ENCODE peak calls at places on chromosomes 5 and 9, in ten cellular contexts. G is SK-N-SH, H is A549, A is dorsolateral prefrontal cortex, P is sigmoid colon, W is PC-3, E is adrenal gland, J is fibroblast of lung, M is tibial artery, I is astrocyte. U is an unnamed sample.

GRCh38 chr5:1110930-1111726 is 735 bp downstream of the SLC12A7 start:
- DNase-seq in G (peak), H (peak), A (no peak), P (no peak), W (peak), E (no peak), J (peak), M (no peak), I (no peak), U (no peak)

GRCh38 chr5:66454186-66455078 is 141.8 kb upstream of the MAST4 start:
- DNase-seq in G (no peak), H (no peak), A (no peak), P (no peak), W (no peak), E (no peak), J (peak), M (no peak), I (peak), U (no peak)

GRCh38 chr5:448061-448765 is 5.2 kb downstream of the EXOC3 start:
- DNase-seq in G (no peak), H (no peak), A (no peak), P (peak), W (no peak), E (peak), J (no peak), M (peak), I (no peak), U (no peak)

GRCh38 chr9:92704528-92704927 is 34.6 kb upstream of the IPPK start:
- DNase-seq in G (no peak), H (no peak), A (no peak), P (no peak), W (no peak), E (no peak), J (no peak), M (no peak), I (peak), U (no peak)

GRCh38 chr5:157516016-157516415 is 56.0 kb downstream of the NIPAL4 start:
- DNase-seq in G (no peak), H (no peak), A (no peak), P (no peak), W (peak), E (peak), J (peak), M (no peak), I (peak), U (no peak)

GRCh38 chr5:142506756-142507155 is 179.1 kb downstream of the FGF1 start:
- DNase-seq in G (no peak), H (no peak), A (no peak), P (no peak), W (no peak), E (no peak), J (peak), M (no peak), I (no peak), U (no peak)

GRCh38 chr5:146388418-146388817 is 49.8 kb downstream of the POU4F3 start:
- DNase-seq in G (no peak), H (no peak), A (no peak), P (no peak), W (peak), E (no peak), J (no peak), M (no peak), I (peak), U (no peak)

GRCh38 chr5:56340196-56340980 is 107.3 kb upstream of the ANKRD55 start:
- DNase-seq in G (no peak), H (no peak), A (no peak), P (no peak), W (no peak), E (no peak), J (peak), M (no peak), I (no peak), U (no peak)

GRCh38 chr5:154285661-154286408 is 95.3 kb downstream of the GALNT10 start:
- DNase-seq in G (no peak), H (peak), A (no peak), P (no peak), W (peak), E (no peak), J (no peak), M (no peak), I (peak), U (no peak)

GRCh38 chr5:139344177-139344576 is 2.5 kb downstream of the PAIP2 start:
- DNase-seq in G (no peak), H (no peak), A (no peak), P (no peak), W (no peak), E (no peak), J (no peak), M (no peak), I (no peak), U (no peak)

DNA sequence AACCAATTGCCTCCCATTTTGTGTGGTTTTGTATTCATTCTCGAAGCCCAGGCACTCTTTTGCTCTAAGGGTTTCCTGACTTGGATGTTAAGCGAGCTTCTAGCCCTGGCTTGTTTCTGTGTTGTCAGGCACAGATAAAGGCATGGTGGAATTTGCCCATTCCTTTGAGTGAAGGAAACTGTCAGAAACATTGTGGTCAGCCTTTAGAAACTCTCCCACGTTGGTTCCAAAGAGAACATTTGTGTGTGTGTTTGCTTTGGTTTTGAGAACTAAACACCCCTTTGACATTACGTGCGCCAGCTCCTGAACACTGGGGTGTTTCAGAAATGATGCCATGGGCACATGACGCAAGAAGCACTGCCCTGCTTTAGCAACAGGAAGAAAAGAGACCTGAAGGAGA is 320.9 kb downstream of the NTRK2 start:
- DNase-seq in G (no peak), H (no peak), A (peak), P (no peak), W (no peak), E (no peak), J (no peak), M (no peak), I (peak), U (no peak)
- H3K27ac ChIP-seq in G (no peak), H (no peak), A (peak), P (no peak), W (no peak), E (no peak), J (no peak), M (no peak), I (no peak), U (no peak)

DNA sequence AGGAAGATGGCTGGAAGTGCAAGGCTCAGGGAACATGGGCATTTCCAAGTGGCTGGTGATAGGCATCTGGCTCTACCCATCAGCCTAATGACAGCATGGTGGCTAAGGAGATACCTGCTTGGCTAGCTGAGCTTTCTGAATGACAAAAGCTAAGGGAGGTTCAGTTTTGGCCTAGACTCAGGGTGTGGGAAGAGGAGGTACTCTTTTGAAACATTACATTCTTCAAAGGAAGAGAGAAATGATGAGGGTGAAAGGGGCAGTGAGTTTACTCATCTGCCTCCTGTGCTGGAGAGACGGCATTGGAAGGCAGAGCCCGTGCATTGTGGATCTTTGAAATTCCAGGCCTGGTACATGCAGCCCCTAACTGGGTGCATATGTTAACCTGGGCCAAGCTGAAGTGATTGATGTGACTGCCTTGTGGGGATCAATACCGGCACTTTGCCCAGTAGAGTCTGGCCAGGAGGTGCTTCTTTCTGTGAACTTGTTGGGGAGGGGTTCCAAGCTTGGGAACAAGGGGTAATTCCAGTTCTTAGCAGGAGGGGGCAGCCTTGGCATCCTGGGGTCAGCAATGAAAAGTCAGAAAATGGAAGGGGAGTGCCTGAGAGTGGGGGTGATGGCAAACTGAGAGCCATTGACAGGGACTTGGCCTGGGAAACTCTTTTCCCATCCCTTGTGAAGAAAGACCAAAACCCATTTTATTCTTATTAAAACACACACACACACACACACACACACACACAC is 108.6 kb downstream of the ACER2 start:
- DNase-seq in G (peak), H (no peak), A (no peak), P (no peak), W (peak), E (no peak), J (no peak), M (no peak), I (no peak), U (no peak)
- TF ChIP-seq CTCF in G (peak), H (no peak), A (peak), P (no peak), W (peak), E (no peak), J (peak), M (no peak), I (no peak), U (no peak)

GRCh38 chr9:37984672-37985611 is 81.0 kb upstream of the SLC25A51 start:
- DNase-seq in G (no peak), H (no peak), A (no peak), P (no peak), W (peak), E (peak), J (peak), M (no peak), I (peak), U (no peak)

GRCh38 chr9:37986001-37986400 is 82.1 kb upstream of the SLC25A51 start:
- DNase-seq in G (no peak), H (no peak), A (no peak), P (no peak), W (no peak), E (no peak), J (no peak), M (no peak), I (no peak), U (no peak)

GRCh38 chr9:37986771-37987258 is 82.2 kb downstream of the SHB start:
- DNase-seq in G (no peak), H (no peak), A (no peak), P (no peak), W (no peak), E (no peak), J (no peak), M (no peak), I (no peak), U (no peak)

GRCh38 chr9:37984278-37984671 is 80.3 kb upstream of the SLC25A51 start:
- DNase-seq in G (no peak), H (no peak), A (no peak), P (no peak), W (no peak), E (no peak), J (no peak), M (no peak), I (no peak), U (no peak)

GRCh38 chr9:37983381-37984067 is 79.6 kb upstream of the SLC25A51 start:
- DNase-seq in G (no peak), H (no peak), A (no peak), P (no peak), W (no peak), E (no peak), J (no peak), M (no peak), I (no peak), U (no peak)
- H3K4me3 ChIP-seq in G (no peak), H (no peak), A (no peak), P (no peak), W (no peak), E (no peak), J (no peak), M (no peak), I (no peak), U (no peak)

DNA sequence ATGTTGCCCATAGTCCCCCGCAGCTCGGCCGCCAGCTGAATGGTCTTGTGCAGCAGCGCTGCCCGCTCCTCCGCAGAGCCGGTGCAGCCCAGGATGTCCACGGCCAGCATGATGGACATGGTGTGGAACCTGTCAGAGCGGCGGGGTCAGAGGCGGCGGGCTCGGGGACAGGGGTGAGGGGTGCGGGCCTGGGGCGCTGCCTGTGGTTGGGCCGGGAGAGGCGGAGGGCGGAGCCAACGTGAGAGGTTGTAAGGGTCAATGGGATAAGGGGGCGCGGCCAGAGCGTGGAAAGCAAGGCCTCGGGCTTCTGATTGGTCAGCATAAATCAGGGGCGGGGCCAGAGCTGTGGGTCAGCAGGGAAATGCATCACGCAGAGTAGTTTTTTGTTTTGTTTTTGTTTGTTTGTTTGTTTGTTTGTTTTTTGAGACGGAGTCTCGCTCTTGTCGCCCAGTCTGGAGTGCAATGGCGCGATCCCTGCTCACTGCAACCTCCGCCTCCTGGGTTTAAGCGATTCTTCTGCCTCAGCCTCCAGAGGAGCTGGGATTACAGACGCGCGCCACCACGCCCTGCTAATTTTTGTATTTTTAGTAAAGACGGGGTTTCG is 6.8 kb upstream of the TOR2A start:
- DNase-seq in G (peak), H (peak), A (peak), P (no peak), W (no peak), E (peak), J (peak), M (no peak), I (peak), U (no peak)
- H3K27ac ChIP-seq in G (no peak), H (peak), A (peak), P (peak), W (no peak), E (no peak), J (no peak), M (no peak), I (no peak), U (no peak)